ENCODE peak calls at places on chromosomes 7 and 10, in nine cellular contexts. R, P, L, D, K, Y, H, U and N are unnamed samples.

GRCh38 chr7:155373359-155374273 is 75.9 kb downstream of the INSIG1 start:
- DNase-seq in P (no peak), U (no peak), Y (no peak), H (no peak), D (no peak), R (no peak), K (no peak), L (no peak), N (no peak)

GRCh38 chr10:103917326-103918052 is 495 bp downstream of the STN1 start:
- DNase-seq in K (no peak), Y (no peak), L (no peak), P (no peak), H (peak), D (peak), U (peak), R (no peak), N (no peak)

GRCh38 chr10:119517235-119518141 is 25.0 kb downstream of the RGS10 start:
- DNase-seq in P (no peak), H (peak), L (no peak), U (no peak), D (peak), R (peak), K (no peak), Y (no peak), N (peak)

GRCh38 chr10:110392860-110393732 is 88.4 kb upstream of the SMNDC1 start:
- DNase-seq in R (no peak), U (peak), K (no peak), D (no peak), Y (no peak), H (peak), L (no peak), P (no peak), N (no peak)

GRCh38 chr7:151601521-151602305 is 82.0 kb upstream of the RHEB start:
- DNase-seq in R (no peak), P (no peak), U (peak), Y (no peak), K (no peak), D (no peak), H (no peak), L (no peak), N (no peak)

GRCh38 chr10:105358911-105359310 is 717.8 kb downstream of the SORCS3 start:
- DNase-seq in U (no peak), P (no peak), Y (no peak), R (no peak), D (no peak), K (no peak), L (no peak), H (no peak), N (no peak)

GRCh38 chr7:140348161-140348849 is 50.0 kb downstream of the SLC37A3 start:
- DNase-seq in R (peak), L (no peak), D (no peak), H (no peak), K (no peak), U (no peak), P (no peak), Y (no peak), N (no peak)

GRCh38 chr10:122388287-122388997 is 13.9 kb downstream of the PLEKHA1 start:
- DNase-seq in D (no peak), Y (no peak), H (no peak), P (no peak), R (no peak), K (no peak), L (no peak), U (no peak), N (no peak)

GRCh38 chr7:152594801-152595200 is 81.1 kb downstream of the XRCC2 start:
- DNase-seq in L (no peak), H (no peak), U (no peak), R (no peak), K (no peak), Y (no peak), P (no peak), D (no peak), N (no peak)